ENCODE peak calls at places on chromosome 10, in nine cellular contexts. S is A549; E is left lobe of liver; Y is activated T-helper 1 cell treated with Interleukin-2 at 50 U/mL for 16 hours; T is endothelial cell; M is activated CD4-positive, alpha-beta T cell treated with anti-CD3 and anti-CD28 coated beads, Interleukin-2, amount 50 U/mL, for 1 hour; C is NAMALWA; O is SW480; L is stimulated activated CD4-positive, alpha-beta T cell treated with anti-CD3 and anti-CD28 coated beads, Interleukin-2, amount 100 ng/mL, for 48 hours. G is an unnamed sample.
A peak's percentile ranks its signal among the peaks of the same experiment; 100 is the strongest.

GRCh38 chr10:23404461-23404980 is 34.4 kb upstream of the OTUD1 start:
- DNase-seq in S (no peak), E (no peak), Y (no peak), T (no peak), M (no peak), C (no peak), O (no peak), L (no peak), G (no peak)

GRCh38 chr10:121900443-121901174 is 27.2 kb downstream of the ATE1 start:
- DNase-seq in S (peak; percentile 71), E (no peak), Y (no peak), T (peak; percentile 34), M (no peak), C (peak; percentile 83), O (peak; percentile 50), L (no peak), G (no peak)

GRCh38 chr10:91552706-91553105 is 80.2 kb downstream of the PPP1R3C start:
- DNase-seq in S (peak; percentile 43), E (peak; percentile 81), Y (no peak), T (no peak), M (no peak), C (peak; percentile 4), O (no peak), L (no peak), G (no peak)

GRCh38 chr10:35640474-35640873 is 1.6 kb downstream of the FZD8 start:
- DNase-seq in S (peak; percentile 85), E (peak; percentile 75), Y (no peak), T (peak; percentile 76), M (no peak), C (no peak), O (peak; percentile 53), L (no peak), G (no peak)

GRCh38 chr10:1739751-1740150 is 2.4 kb upstream of the ADARB2 start:
- DNase-seq in S (no peak), E (no peak), Y (no peak), T (no peak), M (no peak), C (no peak), O (no peak), L (no peak), G (no peak)

GRCh38 chr10:115483294-115483693 is 390.1 kb downstream of the ATRNL1 start:
- DNase-seq in S (no peak), E (no peak), Y (no peak), T (no peak), M (no peak), C (no peak), O (no peak), L (no peak), G (no peak)

GRCh38 chr10:113643183-113643582 is 20.7 kb downstream of the NRAP start:
- DNase-seq in S (no peak), E (no peak), Y (no peak), T (no peak), M (no peak), C (no peak), O (no peak), L (no peak), G (no peak)

GRCh38 chr10:97078280-97079156 is 107.2 kb downstream of the SLIT1 start:
- DNase-seq in S (no peak), E (no peak), Y (no peak), T (no peak), M (no peak), C (no peak), O (no peak), L (no peak), G (no peak)

GRCh38 chr10:420154-421121 is 269.0 kb downstream of the DIP2C start:
- DNase-seq in S (no peak), E (no peak), Y (no peak), T (no peak), M (no peak), C (no peak), O (no peak), L (no peak), G (no peak)

GRCh38 chr10:47339759-47340612 is 8.2 kb upstream of the RBP3 start:
- DNase-seq in S (no peak), E (no peak), Y (no peak), T (no peak), M (no peak), C (no peak), O (no peak), L (no peak), G (no peak)

GRCh38 chr10:132951926-132952325 is 9.6 kb upstream of the CFAP46 start:
- DNase-seq in S (no peak), E (no peak), Y (no peak), T (no peak), M (no peak), C (no peak), O (no peak), L (no peak), G (no peak)

GRCh38 chr10:133616371-133617130 is 10.0 kb downstream of the FRG2B start:
- DNase-seq in S (no peak), E (no peak), Y (no peak), T (no peak), M (no peak), C (no peak), O (no peak), L (no peak), G (no peak)

GRCh38 chr10:48890904-48891839 is 48.5 kb downstream of the LRRC18 start:
- DNase-seq in S (no peak), E (no peak), Y (no peak), T (no peak), M (no peak), C (no peak), O (no peak), L (no peak), G (no peak)

G was measured in T-helper 22 cell.